ENCODE peak calls at places on chromosomes 13 and 19, in eight cellular contexts. N is PC-3, R is hepatocyte, O is neural progenitor cell, G is SK-N-MC, U is fibroblast of lung, Z is GM23248, H is GM23338. W is an unnamed sample.

GRCh38 chr13:31896427-31896826 is 135.1 kb upstream of the FRY start:
- DNase-seq in U (peak), G (peak), O (peak), Z (peak), R (no peak), N (no peak), H (no peak), W (peak)

GRCh38 chr13:62333466-62333865 is 917.8 kb upstream of the PCDH20 start:
- DNase-seq in O (no peak), N (no peak), G (no peak), H (no peak), U (no peak), Z (no peak), R (no peak), W (no peak)

GRCh38 chr19:8085606-8086464 is 33.3 kb downstream of the CCL25 start:
- DNase-seq in G (no peak), H (no peak), N (peak), O (peak), R (peak), U (no peak), Z (no peak), W (no peak)

GRCh38 chr13:90801621-90802020 is 545.9 kb upstream of the MIR17HG start:
- DNase-seq in R (no peak), O (peak), G (no peak), H (no peak), N (no peak), U (no peak), Z (no peak), W (no peak)

GRCh38 chr13:94280357-94280756 is 199.1 kb downstream of the DCT start:
- DNase-seq in U (no peak), O (no peak), G (no peak), Z (no peak), N (no peak), H (no peak), R (no peak), W (peak)

GRCh38 chr13:28819748-28820098 is 416 bp upstream of the MTUS2 start:
- DNase-seq in R (peak), O (peak), N (peak), Z (peak), U (peak), H (peak), G (no peak), W (peak)

GRCh38 chr19:38785187-38785699 is 3.8 kb upstream of the LGALS7B start:
- DNase-seq in O (no peak), G (no peak), U (no peak), N (no peak), Z (no peak), R (no peak), H (no peak), W (no peak)

GRCh38 chr13:114234266-114234644 is 442 bp upstream of the CDC16 start:
- DNase-seq in G (no peak), O (no peak), N (no peak), H (peak), R (no peak), Z (no peak), U (no peak), W (no peak)

GRCh38 chr13:41232715-41233114 is 30.7 kb downstream of the MTRF1 start:
- DNase-seq in G (no peak), U (no peak), H (no peak), O (no peak), N (no peak), R (no peak), Z (no peak), W (no peak)

GRCh38 chr13:22198656-22199217 is 527.9 kb downstream of the FGF9 start:
- DNase-seq in G (no peak), H (peak), Z (peak), O (no peak), U (peak), R (peak), N (no peak), W (no peak)

GRCh38 chr19:2303209-2303798 is 4.7 kb downstream of the LINGO3 start:
- DNase-seq in H (no peak), Z (no peak), N (no peak), O (no peak), G (no peak), U (no peak), R (no peak), W (no peak)

GRCh38 chr19:2305974-2306806 is 1.8 kb downstream of the LINGO3 start:
- DNase-seq in U (no peak), Z (no peak), N (no peak), R (no peak), G (no peak), O (no peak), H (no peak), W (no peak)

GRCh38 chr19:2300533-2300932 is 7.4 kb downstream of the LINGO3 start:
- DNase-seq in U (no peak), O (no peak), G (no peak), H (no peak), Z (no peak), N (no peak), R (no peak), W (no peak)

GRCh38 chr19:2305424-2305823 is 2.5 kb downstream of the LINGO3 start:
- DNase-seq in N (no peak), H (no peak), O (peak), R (no peak), Z (no peak), U (no peak), G (no peak), W (no peak)

DNA sequence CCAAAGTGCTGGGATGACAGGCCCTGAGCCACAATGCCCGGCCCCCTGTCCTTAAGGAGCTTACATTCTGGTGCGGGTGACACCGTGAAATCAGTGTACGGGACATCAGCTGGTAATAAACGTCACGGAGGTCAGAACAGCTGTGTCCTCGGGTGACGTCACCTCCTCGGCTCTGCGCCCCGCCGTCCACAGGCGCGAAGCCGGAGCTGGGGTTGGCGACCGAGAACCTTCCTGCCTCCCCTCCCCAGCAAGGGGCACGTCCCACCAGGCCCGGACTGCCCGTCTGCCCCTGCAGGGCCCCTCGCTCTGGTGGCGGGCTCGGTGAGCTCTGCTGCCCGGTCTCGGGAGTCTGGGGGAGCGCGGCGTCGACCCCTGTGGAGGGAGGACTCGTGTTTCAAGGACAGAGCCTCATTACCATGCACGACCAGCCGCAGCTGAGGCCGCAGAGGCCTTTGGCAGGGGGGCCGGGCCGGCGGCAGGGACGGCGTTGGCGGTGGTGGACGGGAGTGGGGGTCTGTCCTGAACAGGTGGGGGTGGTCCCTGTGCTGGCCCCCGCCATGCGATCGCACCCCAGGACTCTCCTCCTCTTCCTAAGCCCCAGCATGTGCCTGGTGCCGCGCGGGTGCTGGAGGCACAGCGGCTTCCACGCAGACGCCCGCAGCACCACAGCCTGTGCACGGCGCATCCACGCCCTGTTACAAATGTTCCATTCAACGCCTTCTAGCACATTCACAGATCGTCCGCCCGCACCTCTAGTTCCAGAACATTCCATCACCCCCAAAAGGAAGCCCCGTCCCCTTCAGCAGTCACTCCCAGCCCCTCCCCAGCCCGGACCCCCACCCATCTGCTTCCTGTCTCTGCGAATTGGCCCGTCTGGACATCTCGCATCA is 5.4 kb downstream of the LINGO3 start:
- DNase-seq in N (no peak), H (peak), G (no peak), R (peak), Z (peak), U (peak), O (peak), W (no peak)
- TF ChIP-seq EZH2 in N (no peak), H (no peak), G (no peak), R (no peak), Z (no peak), U (no peak), O (no peak), W (no peak)

GRCh38 chr19:15454371-15454800 is 4.6 kb upstream of the WIZ start:
- DNase-seq in R (no peak), G (no peak), O (no peak), H (no peak), Z (no peak), N (no peak), U (no peak), W (no peak)

GRCh38 chr19:15456441-15456840 is 6.7 kb upstream of the WIZ start:
- DNase-seq in O (no peak), N (no peak), Z (no peak), H (no peak), R (no peak), U (no peak), G (no peak), W (no peak)

GRCh38 chr19:15455996-15456395 is 6.2 kb upstream of the WIZ start:
- DNase-seq in H (no peak), R (no peak), N (no peak), U (no peak), G (no peak), O (no peak), Z (no peak), W (no peak)

GRCh38 chr19:15457701-15458484 is 6.5 kb downstream of the RASAL3 start:
- DNase-seq in O (no peak), H (peak), G (no peak), N (no peak), Z (no peak), U (no peak), R (no peak), W (peak)

DNA sequence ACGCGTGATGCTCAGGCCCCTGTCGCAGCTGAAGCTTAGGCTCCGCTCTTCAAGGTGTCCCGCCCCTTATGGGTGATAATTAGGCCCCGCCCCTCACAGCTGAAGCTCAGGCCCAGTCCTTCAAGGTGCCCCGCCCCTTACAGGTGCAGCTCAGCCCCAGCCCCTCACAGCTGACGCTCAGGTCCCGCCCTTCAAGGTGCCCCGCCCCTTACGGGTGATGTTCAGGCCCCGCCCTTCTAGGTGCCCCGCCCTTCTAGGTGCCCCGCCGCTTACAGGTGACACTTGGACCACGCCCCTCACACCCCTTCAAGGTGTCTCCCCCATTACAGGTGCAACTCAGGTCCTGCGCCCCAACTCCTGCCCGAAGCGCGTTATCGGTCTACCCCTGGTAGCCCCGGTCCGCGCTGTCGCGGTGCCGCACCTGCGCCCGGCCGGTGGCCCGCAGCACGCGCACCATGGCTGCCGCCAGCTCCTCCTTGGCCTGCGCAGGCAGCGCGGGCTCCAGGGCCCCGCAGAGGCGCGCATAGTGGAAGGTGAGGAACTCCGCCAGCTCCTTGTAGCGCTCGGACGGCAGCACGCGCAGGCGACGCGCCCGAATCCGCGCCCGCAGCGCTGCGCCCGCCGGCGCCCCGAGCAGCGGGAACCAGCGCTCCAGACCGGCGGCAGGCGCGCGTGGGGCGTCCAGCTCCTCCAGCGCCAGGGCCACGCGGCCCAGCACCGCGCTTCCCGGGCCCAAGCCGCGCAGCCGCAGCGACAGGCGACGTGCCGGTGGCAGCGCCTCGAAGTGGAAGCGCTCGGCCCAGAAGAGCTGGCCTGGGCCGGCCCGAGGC is 7.3 kb downstream of the RASAL3 start:
- DNase-seq in G (no peak), U (no peak), Z (peak), N (peak), R (peak), O (peak), H (peak), W (peak)
- TF ChIP-seq EZH2 in G (no peak), U (peak), Z (no peak), N (no peak), R (no peak), O (peak), H (peak), W (no peak)

GRCh38 chr19:4582980-4583842 is 23.7 kb upstream of the SEMA6B start:
- DNase-seq in Z (no peak), O (no peak), H (no peak), G (no peak), N (peak), R (no peak), U (no peak), W (no peak)

GRCh38 chr19:4582112-4582553 is 22.6 kb upstream of the SEMA6B start:
- DNase-seq in U (no peak), N (no peak), H (peak), Z (no peak), R (no peak), O (no peak), G (no peak), W (no peak)

GRCh38 chr19:4584670-4585460 is 25.4 kb upstream of the SEMA6B start:
- DNase-seq in O (peak), G (no peak), Z (no peak), N (no peak), R (no peak), H (peak), U (no peak), W (peak)

GRCh38 chr19:4585556-4585955 is 26.1 kb upstream of the SEMA6B start:
- DNase-seq in G (no peak), H (no peak), Z (no peak), O (no peak), U (no peak), N (no peak), R (no peak), W (no peak)

GRCh38 chr19:4583961-4584669 is 24.6 kb upstream of the SEMA6B start:
- DNase-seq in O (peak), Z (peak), G (no peak), H (peak), N (peak), U (no peak), R (no peak), W (no peak)
- TF ChIP-seq EZH2 in O (no peak), Z (no peak), G (no peak), H (no peak), N (no peak), U (no peak), R (no peak), W (no peak)

GRCh38 chr19:58562126-58563033 is 4.0 kb upstream of the UBE2M start:
- DNase-seq in H (peak), R (peak), N (peak), Z (peak), U (peak), O (peak), G (no peak), W (peak)
- TF ChIP-seq EZH2 in H (no peak), R (no peak), N (no peak), Z (no peak), U (no peak), O (no peak), G (no peak), W (no peak)